ENCODE peak calls at places on chromosomes 6 and 20, in ten cellular contexts. T, M, J, I, G, C, K, W, F and E are unnamed samples.

GRCh38 chr6:116101298-116101718 is 655 bp downstream of the NT5DC1 start:
- DNase-seq in T (no peak), M (peak), J (no peak), I (no peak), G (no peak), C (no peak), K (no peak), W (no peak), F (no peak), E (peak)

GRCh38 chr20:61815176-61815575 is 250.5 kb downstream of the TAF4 start:
- DNase-seq in T (no peak), M (no peak), J (no peak), I (no peak), G (no peak), C (no peak), K (no peak), W (no peak), F (no peak), E (no peak)

GRCh38 chr20:18360601-18361000 is 72.3 kb downstream of the ZNF133 start:
- DNase-seq in T (no peak), M (no peak), J (no peak), I (no peak), G (no peak), C (no peak), K (no peak), W (no peak), F (no peak), E (no peak)

GRCh38 chr6:40164345-40164755 is 230.1 kb upstream of the MOCS1 start:
- DNase-seq in T (peak), M (no peak), J (no peak), I (no peak), G (peak), C (no peak), K (no peak), W (peak), F (no peak), E (no peak)

GRCh38 chr20:33925867-33926266 is 67.8 kb upstream of the RALY start:
- DNase-seq in T (no peak), M (no peak), J (no peak), I (no peak), G (no peak), C (no peak), K (no peak), W (no peak), F (no peak), E (no peak)

GRCh38 chr6:169794317-169795055 is 43.1 kb downstream of the ERMARD start:
- DNase-seq in T (no peak), M (peak), J (no peak), I (no peak), G (no peak), C (no peak), K (no peak), W (no peak), F (no peak), E (no peak)

GRCh38 chr20:46260480-46260879 is 47.8 kb downstream of the CDH22 start:
- DNase-seq in T (no peak), M (no peak), J (no peak), I (no peak), G (no peak), C (no peak), K (peak), W (no peak), F (no peak), E (no peak)

GRCh38 chr6:88983532-88983931 is 20.1 kb upstream of the RNGTT start:
- DNase-seq in T (peak), M (peak), J (no peak), I (no peak), G (peak), C (no peak), K (no peak), W (no peak), F (no peak), E (no peak)

GRCh38 chr6:4560225-4561077 is 215.8 kb upstream of the CDYL start:
- DNase-seq in T (no peak), M (no peak), J (no peak), I (no peak), G (no peak), C (no peak), K (no peak), W (no peak), F (no peak), E (no peak)

GRCh38 chr6:144390886-144391285 is 105.8 kb downstream of the UTRN start:
- DNase-seq in T (no peak), M (no peak), J (no peak), I (no peak), G (no peak), C (no peak), K (no peak), W (no peak), F (no peak), E (no peak)

GRCh38 chr6:95519228-95520037 is 57.9 kb upstream of the MANEA start:
- DNase-seq in T (peak), M (no peak), J (no peak), I (no peak), G (no peak), C (no peak), K (no peak), W (no peak), F (no peak), E (no peak)

GRCh38 chr6:10411915-10412164 is 3.0 kb downstream of the TFAP2A start:
- DNase-seq in T (no peak), M (no peak), J (no peak), I (no peak), G (no peak), C (no peak), K (no peak), W (no peak), F (no peak), E (no peak)

GRCh38 chr6:25035451-25036435 is 100.0 kb upstream of the RIPOR2 start:
- DNase-seq in T (no peak), M (no peak), J (no peak), I (no peak), G (no peak), C (no peak), K (no peak), W (no peak), F (no peak), E (no peak)

GRCh38 chr20:59661141-59661540 is 56.8 kb downstream of the PHACTR3 start:
- DNase-seq in T (no peak), M (no peak), J (no peak), I (no peak), G (no peak), C (no peak), K (no peak), W (no peak), F (no peak), E (no peak)

GRCh38 chr20:51648571-51648947 is 106.0 kb upstream of the NFATC2 start:
- DNase-seq in T (no peak), M (no peak), J (no peak), I (no peak), G (no peak), C (no peak), K (no peak), W (no peak), F (no peak), E (no peak)

GRCh38 chr20:19129976-19130612 is 82.3 kb upstream of the SLC24A3 start:
- DNase-seq in T (no peak), M (peak), J (no peak), I (no peak), G (no peak), C (no peak), K (peak), W (no peak), F (no peak), E (no peak)

GRCh38 chr20:17613328-17614175 is 43.7 kb downstream of the DSTN start:
- DNase-seq in T (no peak), M (peak), J (no peak), I (no peak), G (no peak), C (no peak), K (no peak), W (no peak), F (no peak), E (no peak)

GRCh38 chr6:26445934-26446667 is 5.8 kb downstream of the BTN3A3 start:
- DNase-seq in T (no peak), M (no peak), J (no peak), I (no peak), G (no peak), C (no peak), K (no peak), W (no peak), F (no peak), E (no peak)

GRCh38 chr6:157648561-157648960 is 174.5 kb upstream of the SNX9 start:
- DNase-seq in T (no peak), M (no peak), J (no peak), I (no peak), G (no peak), C (no peak), K (no peak), W (no peak), F (no peak), E (no peak)

GRCh38 chr6:63267828-63268227 is 52.0 kb downstream of the LGSN start:
- DNase-seq in T (no peak), M (no peak), J (no peak), I (no peak), G (no peak), C (no peak), K (no peak), W (no peak), F (no peak), E (no peak)

GRCh38 chr20:1968958-1969357 is 24.9 kb downstream of the PDYN start:
- DNase-seq in T (no peak), M (no peak), J (no peak), I (no peak), G (no peak), C (no peak), K (no peak), W (no peak), F (no peak), E (no peak)